ENCODE peak calls at places on chromosomes 7 and 10, in five cellular contexts. Y is activated CD8-positive, alpha-beta memory T cell treated with anti-CD3 and anti-CD28 coated beads, Interleukin-2, amount 50 U/mL, for 48 hours; R is NCI-H510A treated with DMSO at 0.1 percent for 48 hours; N is skeletal muscle cell; J is activated effector memory CD4-positive, alpha-beta T cell treated with anti-CD3 and anti-CD28 coated beads, Interleukin-2, amount 50 U/mL, for 16 hours. A is an unnamed sample.

GRCh38 chr7:26664735-26665420 is 199.5 kb downstream of the SKAP2 start:
- DNase-seq in R (no peak), N (no peak), Y (no peak), J (peak; percentile 64), A (peak; percentile 71)

GRCh38 chr10:119283818-119284217 is 76.4 kb downstream of the GRK5 start:
- DNase-seq in N (no peak), Y (no peak), J (peak; percentile 73), R (no peak), A (no peak)

GRCh38 chr7:100433276-100433591 is 3.1 kb downstream of the PPP1R35 start:
- DNase-seq in Y (no peak), N (no peak), R (no peak), J (no peak), A (no peak)

GRCh38 chr10:19658622-19659233 is 157.5 kb upstream of the PLXDC2 start:
- DNase-seq in R (no peak), N (no peak), Y (no peak), J (no peak), A (no peak)

GRCh38 chr7:81284576-81284975 is 365.7 kb upstream of the SEMA3C start:
- DNase-seq in R (no peak), J (no peak), Y (no peak), N (no peak), A (no peak)

GRCh38 chr7:108239501-108240225 is 109.5 kb upstream of the LAMB4 start:
- DNase-seq in J (no peak), R (no peak), Y (no peak), N (no peak), A (peak; percentile 86)

GRCh38 chr7:80496586-80496985 is 15.3 kb downstream of the GNAT3 start:
- DNase-seq in J (no peak), N (no peak), Y (no peak), R (no peak), A (no peak)

GRCh38 chr7:131620673-131621609 is 64.5 kb upstream of the PODXL start:
- DNase-seq in Y (no peak), N (no peak), J (no peak), R (no peak), A (peak; percentile 90)

GRCh38 chr7:18212788-18213187 is 185.1 kb upstream of the PRPS1L1 start:
- DNase-seq in J (no peak), N (peak; percentile 6), Y (no peak), R (no peak), A (no peak)

GRCh38 chr7:84175461-84175860 is 19.1 kb downstream of the SEMA3A start:
- DNase-seq in N (no peak), R (no peak), J (no peak), Y (no peak), A (no peak)

GRCh38 chr7:139127648-139128047 is 18.1 kb upstream of the ZC3HAV1 start:
- DNase-seq in N (no peak), R (no peak), J (no peak), Y (no peak), A (no peak)

GRCh38 chr7:155665957-155666287 is 21.5 kb downstream of the RBM33 start:
- DNase-seq in R (no peak), J (no peak), Y (no peak), N (peak; percentile 67), A (no peak)

GRCh38 chr10:79479283-79479909 is 32.9 kb upstream of the EIF5AL1 start:
- DNase-seq in J (no peak), N (no peak), Y (no peak), R (no peak), A (no peak)

GRCh38 chr7:964401-965231 is 10.1 kb upstream of the ADAP1 start:
- DNase-seq in R (no peak), Y (no peak), N (no peak), J (peak; percentile 59), A (no peak)

GRCh38 chr7:7517661-7518236 is 17.9 kb downstream of the COL28A1 start:
- DNase-seq in R (no peak), N (no peak), Y (no peak), J (no peak), A (no peak)

GRCh38 chr7:128135275-128136214 is 104.3 kb upstream of the LRRC4 start:
- DNase-seq in Y (peak; percentile 89), J (peak; percentile 84), N (no peak), R (no peak), A (peak; percentile 60)

GRCh38 chr7:12584940-12585339 is 14.4 kb downstream of the SCIN start:
- DNase-seq in Y (no peak), R (peak; percentile 70), J (no peak), N (peak; percentile 8), A (no peak)

GRCh38 chr7:2633538-2634264 is 1.9 kb downstream of the TTYH3 start:
- DNase-seq in N (peak; percentile 63), J (peak; percentile 77), R (no peak), Y (peak; percentile 73), A (no peak)

GRCh38 chr10:91340613-91341362 is 69.4 kb upstream of the HECTD2 start:
- DNase-seq in Y (no peak), N (peak; percentile 83), R (no peak), J (no peak), A (no peak)

GRCh38 chr10:124939290-124939689 is 2.6 kb upstream of the ZRANB1 start:
- DNase-seq in R (no peak), J (no peak), Y (no peak), N (no peak), A (no peak)

GRCh38 chr7:88396948-88397322 is 90.2 kb upstream of the STEAP4 start:
- DNase-seq in Y (no peak), R (no peak), N (no peak), J (no peak), A (no peak)

GRCh38 chr10:110353244-110354119 is 48.8 kb upstream of the SMNDC1 start:
- DNase-seq in R (no peak), J (peak; percentile 77), N (peak; percentile 90), Y (peak; percentile 74), A (no peak)

GRCh38 chr10:110398419-110399162 is 93.9 kb upstream of the SMNDC1 start:
- DNase-seq in Y (no peak), J (no peak), R (no peak), N (peak; percentile 96), A (no peak)

GRCh38 chr10:96512997-96513685 is 585 bp downstream of the TLL2 start:
- DNase-seq in R (no peak), J (peak; percentile 77), Y (no peak), N (no peak), A (no peak)

GRCh38 chr7:89728550-89728949 is 425.7 kb upstream of the STEAP1 start:
- DNase-seq in N (no peak), J (no peak), Y (no peak), R (no peak), A (no peak)

GRCh38 chr7:106947244-106947728 is 82.2 kb downstream of the PIK3CG start:
- DNase-seq in N (peak; percentile 27), J (no peak), R (peak; percentile 30), Y (no peak), A (peak; percentile 67)

GRCh38 chr10:133163889-133164815 is 4.1 kb downstream of the KNDC1 start:
- DNase-seq in Y (no peak), R (no peak), J (peak; percentile 57), N (no peak), A (peak; percentile 42)

GRCh38 chr10:31745612-31746376 is 182.8 kb downstream of the ARHGAP12 start:
- DNase-seq in N (peak; percentile 90), R (no peak), J (peak; percentile 71), Y (peak; percentile 59), A (no peak)